ENCODE peak calls at places on chromosomes 4 and X, in nine cellular contexts. G, F, Y, L, E, R, K, V and U are unnamed samples.

GRCh38 chr4:138035781-138036258 is 206.3 kb downstream of the SLC7A11 start:
- DNase-seq in F (no peak), V (peak; percentile 79), G (no peak), L (peak; percentile 84), K (peak; percentile 80), R (peak; percentile 76), Y (no peak), E (no peak), U (no peak)

GRCh38 chr4:48947731-48948130 is 38.3 kb upstream of the CWH43 start:
- DNase-seq in K (no peak), E (no peak), G (no peak), V (no peak), L (peak; percentile 37), Y (no peak), R (no peak), F (no peak), U (no peak)

GRCh38 chrX:101411984-101412383 is 4.0 kb downstream of the HNRNPH2 start:
- DNase-seq in K (no peak), G (no peak), R (no peak), Y (no peak), F (no peak), E (no peak), L (no peak), V (no peak), U (no peak)

GRCh38 chrX:16892504-16893362 is 22.6 kb upstream of the RBBP7 start:
- DNase-seq in R (peak; percentile 82), G (peak; percentile 52), E (peak; percentile 53), F (peak; percentile 77), V (peak; percentile 68), L (peak; percentile 92), K (peak; percentile 70), Y (peak; percentile 41), U (peak; percentile 46)

GRCh38 chrX:48045410-48046311 is 25.8 kb downstream of the ZNF630 start:
- DNase-seq in E (peak; percentile 27), Y (no peak), L (no peak), G (no peak), R (peak; percentile 89), K (peak; percentile 43), F (no peak), V (peak; percentile 1), U (no peak)

GRCh38 chrX:13898084-13898483 is 81.2 kb upstream of the GPM6B start:
- DNase-seq in V (peak; percentile 9), F (no peak), E (no peak), G (no peak), Y (no peak), K (no peak), L (peak; percentile 77), R (peak; percentile 89), U (no peak)

GRCh38 chr4:129218355-129218754 is 122.4 kb downstream of the C4orf33 start:
- DNase-seq in G (no peak), K (peak; percentile 24), F (peak; percentile 8), R (peak; percentile 31), E (no peak), V (no peak), L (peak; percentile 44), Y (no peak), U (no peak)

GRCh38 chrX:17355976-17356375 is 19.0 kb upstream of the NHS start:
- DNase-seq in R (no peak), L (peak; percentile 24), K (no peak), F (no peak), Y (no peak), V (no peak), E (no peak), G (no peak), U (no peak)

GRCh38 chrX:102345916-102346315 is 93.9 kb downstream of the NXF2B start:
- DNase-seq in E (no peak), K (peak; percentile 34), F (peak; percentile 70), V (peak; percentile 22), R (peak; percentile 53), L (peak; percentile 75), G (no peak), Y (peak; percentile 56), U (peak; percentile 51)

GRCh38 chr4:121696140-121696640 is 590 bp downstream of the ANXA5 start:
- DNase-seq in Y (peak; percentile 84), K (peak; percentile 69), L (peak; percentile 60), E (peak; percentile 63), V (peak; percentile 82), G (no peak), R (peak; percentile 86), F (peak; percentile 76), U (peak; percentile 10)

GRCh38 chr4:174317531-174317930 is 33.8 kb downstream of the CEP44 start:
- DNase-seq in F (no peak), Y (no peak), K (peak; percentile 66), E (no peak), G (no peak), L (no peak), R (peak; percentile 56), V (no peak), U (no peak)

GRCh38 chrX:84724576-84724975 is 222.3 kb upstream of the HDX start:
- DNase-seq in L (no peak), E (no peak), Y (no peak), R (no peak), K (no peak), V (no peak), G (no peak), F (no peak), U (no peak)

GRCh38 chrX:107673933-107674479 is 45.7 kb downstream of the PRPS1 start:
- DNase-seq in G (no peak), K (peak; percentile 67), E (no peak), L (peak; percentile 36), V (no peak), Y (peak; percentile 56), R (peak; percentile 95), F (peak; percentile 88), U (no peak)

GRCh38 chrX:107675365-107675654 is 47.0 kb downstream of the PRPS1 start:
- DNase-seq in F (no peak), Y (no peak), L (no peak), K (no peak), V (no peak), E (no peak), G (no peak), R (no peak), U (no peak)

GRCh38 chrX:107674480-107675364 is 46.4 kb downstream of the PRPS1 start:
- DNase-seq in V (peak; percentile 8), K (no peak), R (peak; percentile 95), L (no peak), Y (no peak), F (peak; percentile 69), E (no peak), G (no peak), U (no peak)

GRCh38 chrX:107673401-107673800 is 45.1 kb downstream of the PRPS1 start:
- DNase-seq in Y (no peak), K (no peak), G (no peak), F (no peak), E (no peak), V (no peak), L (no peak), R (no peak), U (no peak)

GRCh38 chrX:107672955-107673378 is 44.7 kb downstream of the PRPS1 start:
- DNase-seq in F (peak; percentile 87), Y (peak; percentile 61), R (peak; percentile 90), G (no peak), K (peak; percentile 60), V (peak; percentile 3), E (no peak), L (peak; percentile 73), U (peak; percentile 19)
- TF ChIP-seq CTCF in F (peak; percentile 82), Y (peak; percentile 58), R (peak; percentile 76), G (peak; percentile 0), K (peak; percentile 60), V (peak; percentile 73), E (peak; percentile 62), L (peak; percentile 74), U (peak; percentile 60)

GRCh38 chr4:144174401-144175067 is 34.0 kb upstream of the GYPA start:
- DNase-seq in F (no peak), K (peak; percentile 77), R (peak; percentile 69), E (peak; percentile 23), V (peak; percentile 66), L (peak; percentile 70), G (no peak), Y (no peak), U (no peak)
- TF ChIP-seq CTCF in F (peak; percentile 48), K (peak; percentile 12), R (peak; percentile 29), E (peak; percentile 36), V (peak; percentile 77), L (peak; percentile 55), G (peak; percentile 72), Y (peak; percentile 55), U (peak; percentile 63)

GRCh38 chr4:161252520-161253141 is 911.2 kb downstream of the FSTL5 start:
- DNase-seq in E (no peak), K (peak; percentile 53), V (no peak), G (no peak), F (no peak), R (peak; percentile 1), Y (no peak), L (peak; percentile 35), U (no peak)

GRCh38 chr4:161256172-161256571 is 907.6 kb downstream of the FSTL5 start:
- DNase-seq in L (peak; percentile 20), R (peak; percentile 4), E (no peak), K (no peak), G (no peak), Y (no peak), V (no peak), F (no peak), U (no peak)

GRCh38 chr4:161256716-161257115 is 907.1 kb downstream of the FSTL5 start:
- DNase-seq in R (no peak), K (peak; percentile 24), G (no peak), Y (no peak), E (no peak), V (no peak), F (no peak), L (peak; percentile 54), U (no peak)

GRCh38 chr4:161249779-161250440 is 913.9 kb downstream of the FSTL5 start:
- DNase-seq in G (no peak), Y (no peak), F (no peak), K (no peak), V (no peak), L (no peak), E (no peak), R (no peak), U (no peak)

DNA sequence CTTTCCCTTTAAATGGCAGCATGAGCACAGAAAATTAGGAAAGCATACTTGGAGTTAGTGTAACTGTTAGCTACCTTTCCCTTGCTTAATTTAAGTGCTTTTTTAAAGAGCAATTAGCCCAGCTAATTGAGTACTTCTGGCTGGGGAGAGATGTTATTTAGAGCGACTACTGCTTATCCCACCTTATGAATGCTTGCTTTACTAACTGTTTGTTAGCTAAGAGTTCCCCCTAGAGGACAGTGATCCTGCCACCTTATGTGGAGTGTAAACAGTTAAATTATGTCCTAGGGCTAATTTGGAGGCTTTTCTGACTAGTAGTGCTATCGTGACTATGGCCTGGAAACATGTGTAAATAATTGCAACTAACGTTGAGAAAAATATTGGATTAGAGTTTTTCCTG is 909.4 kb downstream of the FSTL5 start:
- DNase-seq in K (no peak), G (no peak), Y (no peak), F (no peak), V (no peak), L (no peak), E (no peak), R (no peak), U (no peak)
- TF ChIP-seq CTCF in K (no peak), G (no peak), Y (no peak), F (no peak), V (no peak), L (peak; percentile 45), E (no peak), R (no peak), U (no peak)

DNA sequence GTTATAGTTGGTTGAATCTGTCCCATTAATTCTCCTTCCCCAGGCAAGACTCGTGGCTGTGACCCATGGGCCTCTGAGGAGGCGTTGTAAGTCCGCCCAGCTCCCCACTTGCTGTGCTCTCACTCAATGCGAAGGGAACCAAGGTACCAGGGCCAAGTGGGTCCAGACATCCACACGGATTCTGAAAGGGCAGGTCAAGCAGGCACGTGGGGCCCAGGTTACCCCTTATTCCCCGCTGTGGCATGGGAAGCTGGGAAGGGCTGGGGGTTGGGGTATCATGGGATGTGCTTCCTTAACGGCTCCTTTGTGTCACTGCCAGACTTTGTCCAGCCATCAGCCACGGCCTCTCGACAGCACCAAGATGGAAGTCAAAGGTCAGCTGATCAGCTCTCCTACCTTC is 3.1 kb downstream of the CCDC120 start:
- DNase-seq in K (no peak), Y (no peak), F (no peak), L (no peak), G (no peak), R (no peak), V (no peak), E (no peak), U (no peak)
- TF ChIP-seq CTCF in K (no peak), Y (no peak), F (no peak), L (no peak), G (no peak), R (no peak), V (no peak), E (no peak), U (no peak)